ENCODE peak calls at places on chromosomes 11 and 22, in six cellular contexts. G is astrocyte of the cerebellum, K is cardiac muscle cell, S is heart right ventricle, Y is uterus, N is skeletal muscle cell. E is an unnamed sample.

GRCh38 chr11:28417601-28418323 is 309.6 kb downstream of the METTL15 start:
- DNase-seq in K (no peak), N (no peak), Y (no peak), G (no peak), S (no peak), E (no peak)

GRCh38 chr11:20676658-20677057 is 7.3 kb downstream of the NELL1 start:
- DNase-seq in G (no peak), Y (no peak), S (no peak), K (no peak), N (no peak), E (no peak)

GRCh38 chr22:36899498-36899897 is 13.9 kb upstream of the CSF2RB start:
- DNase-seq in Y (no peak), G (no peak), N (no peak), S (no peak), K (no peak), E (no peak)

GRCh38 chr11:48193876-48194275 is 22.7 kb upstream of the OR4B1 start:
- DNase-seq in G (no peak), K (no peak), N (no peak), Y (no peak), S (no peak), E (no peak)

GRCh38 chr11:2305862-2306823 is 4.3 kb downstream of the TSPAN32 start:
- DNase-seq in N (peak), G (no peak), Y (peak), K (peak), S (peak), E (no peak)

GRCh38 chr22:30606455-30607299 is at the start of gene TCN2:
- DNase-seq in N (peak), G (peak), K (peak), Y (peak), S (peak), E (peak)

GRCh38 chr22:47029244-47030001 is 267.0 kb downstream of the TBC1D22A start:
- DNase-seq in Y (no peak), G (no peak), K (no peak), N (no peak), S (no peak), E (no peak)

GRCh38 chr22:19762315-19763140 is 1.9 kb downstream of the TBX1 start:
- DNase-seq in G (no peak), Y (no peak), K (no peak), N (no peak), S (no peak), E (no peak)

GRCh38 chr11:13338437-13339069 is 61.0 kb downstream of the BMAL1 start:
- DNase-seq in S (no peak), K (peak), Y (no peak), G (no peak), N (no peak), E (no peak)

GRCh38 chr22:37904572-37905533 is 1.2 kb upstream of the MICALL1 start:
- DNase-seq in K (peak), Y (peak), G (peak), N (peak), S (peak), E (peak)

GRCh38 chr11:46143049-46143806 is 22.0 kb upstream of the PHF21A start:
- DNase-seq in K (no peak), N (no peak), S (no peak), G (no peak), Y (no peak), E (no peak)

GRCh38 chr22:37196539-37197450 is 8.7 kb upstream of the C1QTNF6 start:
- DNase-seq in N (no peak), Y (peak), K (peak), S (peak), G (peak), E (no peak)

GRCh38 chr11:11578542-11578941 is 43.3 kb downstream of the GALNT18 start:
- DNase-seq in G (no peak), S (no peak), K (no peak), N (no peak), Y (no peak), E (no peak)

GRCh38 chr11:85718991-85719807 is 33.2 kb upstream of the CCDC89 start:
- DNase-seq in G (peak), K (peak), N (peak), Y (no peak), S (peak), E (no peak)

GRCh38 chr22:32957093-32957835 is 100.9 kb downstream of the SYN3 start:
- DNase-seq in Y (no peak), S (no peak), K (no peak), G (no peak), N (no peak), E (no peak)

GRCh38 chr22:38347944-38348750 is 30.9 kb upstream of the CSNK1E start:
- DNase-seq in S (no peak), G (no peak), Y (peak), N (no peak), K (no peak), E (no peak)

GRCh38 chr11:73312806-73313403 is 4.8 kb downstream of the ARHGEF17 start:
- DNase-seq in K (no peak), N (no peak), S (no peak), Y (no peak), G (no peak), E (no peak)

GRCh38 chr22:41690476-41690875 is 1.8 kb upstream of the SNU13 start:
- DNase-seq in Y (no peak), K (no peak), G (no peak), S (no peak), N (no peak), E (no peak)

GRCh38 chr22:37517826-37518450 is 1.3 kb downstream of the CARD10 start:
- DNase-seq in N (no peak), Y (no peak), K (no peak), G (no peak), S (no peak), E (no peak)

GRCh38 chr11:8661036-8661435 is 21.4 kb downstream of the TRIM66 start:
- DNase-seq in K (no peak), G (no peak), S (no peak), Y (peak), N (no peak), E (no peak)

GRCh38 chr11:110728883-110729282 is 16.6 kb upstream of the ARHGAP20 start:
- DNase-seq in Y (no peak), S (no peak), G (no peak), K (peak), N (no peak), E (no peak)

GRCh38 chr11:65112551-65113360 is 1.1 kb downstream of the TM7SF2 start:
- DNase-seq in Y (peak), N (no peak), K (no peak), G (no peak), S (peak), E (no peak)

GRCh38 chr11:1482581-1483444 is 3.8 kb downstream of the MOB2 start:
- DNase-seq in N (no peak), G (no peak), S (no peak), K (no peak), Y (peak), E (no peak)

DNA sequence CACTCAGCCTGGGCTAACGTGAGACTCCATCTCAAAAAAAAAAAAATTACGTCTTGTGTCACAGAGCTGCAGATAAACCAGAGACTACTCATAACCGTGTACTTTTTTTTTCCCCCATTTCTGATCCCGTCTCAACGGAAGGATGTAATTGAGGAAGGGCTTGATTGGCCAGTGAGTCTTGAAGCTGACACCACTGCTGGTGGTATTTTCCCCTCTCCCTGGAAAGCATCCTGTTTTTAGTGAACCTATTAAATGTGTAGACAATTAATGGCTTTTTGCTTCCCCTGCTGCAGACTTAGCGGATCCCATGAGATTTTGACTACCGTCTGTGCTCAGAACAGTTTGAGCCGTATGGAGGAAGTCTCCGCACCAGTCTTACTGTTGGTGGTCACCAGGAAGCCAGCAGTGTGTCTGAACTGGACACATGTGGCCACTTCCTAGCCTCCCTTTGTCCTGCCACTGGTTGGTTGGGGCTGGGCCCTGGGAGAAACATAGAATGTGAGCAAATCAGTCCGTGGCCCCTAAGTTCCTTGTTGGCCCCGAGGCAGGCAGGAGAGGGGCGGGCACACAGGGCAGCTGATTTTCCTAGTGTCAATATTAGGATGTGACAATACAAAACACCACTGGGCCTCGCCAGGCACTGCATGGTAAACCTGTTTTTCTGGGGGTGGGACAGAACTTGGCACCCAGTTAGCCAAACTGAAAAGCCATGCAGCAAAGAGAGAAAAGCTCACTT is 3.1 kb downstream of the BIK start:
- DNase-seq in Y (no peak), K (no peak), N (no peak), G (no peak), S (no peak), E (no peak)
- H3K4me3 ChIP-seq in Y (no peak), K (no peak), N (no peak), G (no peak), S (no peak), E (no peak)

GRCh38 chr11:10309163-10310093 is 4.6 kb downstream of the ADM start:
- DNase-seq in K (peak), S (peak), G (peak), N (no peak), Y (peak), E (no peak)

GRCh38 chr11:10307022-10307410 is 2.1 kb downstream of the ADM start:
- DNase-seq in S (no peak), Y (no peak), N (no peak), G (no peak), K (no peak), E (no peak)

GRCh38 chr11:10308208-10308954 is 3.5 kb downstream of the ADM start:
- DNase-seq in Y (no peak), K (peak), S (no peak), N (no peak), G (no peak), E (no peak)

GRCh38 chr11:10305964-10306918 is 1.4 kb downstream of the ADM start:
- DNase-seq in Y (peak), K (peak), G (no peak), S (peak), N (no peak), E (no peak)

DNA sequence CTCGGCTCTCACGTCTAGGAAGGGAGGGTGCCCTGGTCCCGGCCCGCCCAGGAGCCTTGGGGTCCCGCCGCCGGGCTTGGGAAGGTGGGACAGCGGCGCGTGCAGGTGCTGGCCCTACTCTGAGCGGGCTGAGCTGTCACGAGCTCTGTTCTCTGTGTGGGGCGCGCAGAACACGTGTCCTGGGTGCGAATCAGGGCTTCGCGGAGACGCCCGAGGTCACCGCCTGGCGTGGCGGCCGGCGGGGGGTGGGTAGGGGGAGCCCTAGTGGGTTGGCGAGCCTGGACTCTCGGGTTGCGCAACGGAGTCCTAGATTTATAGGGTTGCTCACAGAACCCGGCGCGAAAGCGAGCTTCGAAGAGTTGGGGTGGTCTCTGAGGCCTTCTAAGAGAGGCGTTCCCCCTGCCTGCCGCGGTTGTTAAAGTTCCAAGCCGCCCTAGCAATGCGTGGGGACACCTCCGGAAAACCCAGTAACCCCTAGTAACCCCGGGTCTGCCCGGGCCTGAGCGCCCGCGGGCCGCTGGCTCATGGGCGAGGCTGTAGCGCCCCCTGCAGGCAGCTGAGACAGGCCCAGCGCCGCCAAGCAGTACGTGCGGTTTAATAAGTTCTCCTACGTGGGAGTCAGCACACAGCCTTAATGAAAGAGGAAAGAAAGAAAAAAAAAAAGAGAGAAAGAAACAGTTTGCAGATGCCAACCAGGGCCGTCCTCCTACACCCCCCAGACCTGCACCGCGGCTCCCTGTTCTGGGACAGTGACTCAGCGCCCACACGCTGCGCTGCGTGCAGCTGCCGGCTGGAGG is 2.7 kb downstream of the ADM start:
- DNase-seq in N (peak), Y (peak), K (peak), G (peak), S (peak), E (peak)
- H3K4me3 ChIP-seq in N (peak), Y (peak), K (peak), G (peak), S (peak), E (peak)

DNA sequence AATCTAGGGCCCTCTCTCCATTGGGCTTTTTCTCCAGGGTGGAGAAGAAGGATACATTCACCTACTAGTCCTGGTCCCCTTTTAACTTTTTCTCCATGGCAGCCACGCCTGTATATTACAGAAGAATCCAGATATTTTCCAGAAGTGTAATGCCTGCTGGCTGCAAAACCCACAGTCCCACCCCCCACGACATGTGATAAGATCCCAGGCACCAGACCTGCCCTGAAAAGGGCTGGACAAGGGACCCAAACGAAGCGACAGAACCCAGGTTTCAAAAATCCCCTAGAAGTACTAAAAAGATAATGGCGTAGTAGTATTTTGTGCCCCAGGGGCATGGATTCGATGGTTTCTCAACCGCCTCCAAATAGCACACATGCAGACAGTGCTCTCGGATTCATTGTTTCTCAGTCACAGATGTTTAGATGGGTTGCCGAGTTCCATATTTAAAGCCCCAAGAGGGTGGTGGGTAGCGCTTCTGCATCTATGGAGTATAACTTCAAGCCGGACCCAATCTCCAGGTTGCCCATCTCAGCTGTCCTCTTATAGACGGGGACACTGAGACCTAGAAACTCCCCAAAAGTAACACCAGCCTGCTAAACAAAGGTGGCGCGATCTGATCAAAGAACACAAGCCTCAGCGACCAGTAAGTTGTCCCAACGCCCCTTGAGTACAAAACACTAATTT is 2.6 kb downstream of the WT1 start:
- DNase-seq in S (no peak), K (peak), Y (no peak), N (no peak), G (no peak), E (no peak)
- H3K4me3 ChIP-seq in S (peak), K (no peak), Y (peak), N (no peak), G (no peak), E (peak)

GRCh38 chr11:69450064-69450856 is 31.2 kb upstream of the LINC01488 start:
- DNase-seq in N (no peak), G (no peak), K (no peak), Y (no peak), S (peak), E (no peak)

GRCh38 chr11:69450857-69451220 is 30.6 kb upstream of the LINC01488 start:
- DNase-seq in N (no peak), K (no peak), G (no peak), S (no peak), Y (no peak), E (no peak)

GRCh38 chr11:69447786-69448185 is 33.7 kb upstream of the LINC01488 start:
- DNase-seq in G (no peak), K (no peak), S (no peak), Y (no peak), N (no peak), E (no peak)

GRCh38 chr11:69448471-69449284 is 32.8 kb upstream of the LINC01488 start:
- DNase-seq in S (no peak), K (no peak), Y (no peak), G (no peak), N (no peak), E (no peak)

DNA sequence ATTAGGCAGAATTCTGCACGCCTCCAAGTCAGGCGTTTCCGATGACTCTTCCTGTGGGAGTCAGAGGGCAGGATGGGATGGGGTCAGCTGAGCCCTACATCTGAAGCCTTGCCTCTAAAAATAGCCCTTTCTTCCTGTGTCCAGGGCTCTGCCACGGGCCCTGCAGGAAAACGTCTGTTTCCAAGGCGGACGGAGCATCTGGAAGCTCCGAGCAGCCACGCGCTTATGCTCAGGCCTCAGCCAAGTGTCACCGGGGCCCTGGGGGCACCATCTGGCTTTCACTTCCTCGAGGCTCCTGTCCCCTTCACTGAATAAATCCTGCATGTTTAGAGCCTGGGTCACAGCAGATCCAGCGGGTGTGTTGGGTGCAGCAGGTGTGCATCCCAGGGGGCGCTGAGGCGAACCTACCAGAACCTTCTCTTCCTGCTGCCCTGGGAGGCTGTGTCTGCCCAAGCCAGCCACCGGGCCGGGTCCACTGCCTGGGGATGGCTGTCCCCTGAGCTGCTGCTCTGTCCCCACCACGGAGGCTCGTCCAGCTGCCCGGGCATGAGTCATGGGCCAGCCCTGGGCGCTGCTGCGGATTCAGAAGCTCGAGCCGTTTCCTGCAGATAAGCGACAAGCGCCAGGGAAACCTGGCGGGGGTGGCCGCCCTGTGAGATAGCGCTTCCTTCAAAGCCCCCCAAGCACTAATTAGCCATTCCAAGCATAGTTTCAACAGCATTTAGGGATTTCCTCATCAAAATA is 32.0 kb upstream of the LINC01488 start:
- DNase-seq in N (no peak), K (peak), S (peak), G (no peak), Y (peak), E (peak)
- H3K4me3 ChIP-seq in N (no peak), K (no peak), S (no peak), G (no peak), Y (no peak), E (peak)

GRCh38 chr11:128940603-128941002 is 2.1 kb downstream of the TP53AIP1 start:
- DNase-seq in S (no peak), G (no peak), K (no peak), N (no peak), Y (no peak), E (no peak)
- H3K4me3 ChIP-seq in S (no peak), G (no peak), K (no peak), N (no peak), Y (no peak), E (no peak)

GRCh38 chr11:128476729-128477128 is 110.6 kb downstream of the ETS1 start:
- DNase-seq in Y (no peak), G (no peak), N (no peak), S (no peak), K (peak), E (no peak)

GRCh38 chr11:128473631-128474030 is 113.7 kb downstream of the ETS1 start:
- DNase-seq in K (no peak), G (no peak), Y (no peak), N (no peak), S (no peak), E (no peak)

GRCh38 chr11:128472128-128473110 is 114.9 kb downstream of the ETS1 start:
- DNase-seq in Y (no peak), G (no peak), K (peak), N (no peak), S (no peak), E (no peak)

GRCh38 chr11:128476031-128476430 is 111.3 kb downstream of the ETS1 start:
- DNase-seq in K (no peak), S (no peak), N (no peak), Y (no peak), G (no peak), E (no peak)

GRCh38 chr11:128474036-128474874 is 113.1 kb downstream of the ETS1 start:
- DNase-seq in G (no peak), N (no peak), K (no peak), S (no peak), Y (no peak), E (no peak)
- H3K4me3 ChIP-seq in G (no peak), N (no peak), K (no peak), S (no peak), Y (no peak), E (no peak)

DNA sequence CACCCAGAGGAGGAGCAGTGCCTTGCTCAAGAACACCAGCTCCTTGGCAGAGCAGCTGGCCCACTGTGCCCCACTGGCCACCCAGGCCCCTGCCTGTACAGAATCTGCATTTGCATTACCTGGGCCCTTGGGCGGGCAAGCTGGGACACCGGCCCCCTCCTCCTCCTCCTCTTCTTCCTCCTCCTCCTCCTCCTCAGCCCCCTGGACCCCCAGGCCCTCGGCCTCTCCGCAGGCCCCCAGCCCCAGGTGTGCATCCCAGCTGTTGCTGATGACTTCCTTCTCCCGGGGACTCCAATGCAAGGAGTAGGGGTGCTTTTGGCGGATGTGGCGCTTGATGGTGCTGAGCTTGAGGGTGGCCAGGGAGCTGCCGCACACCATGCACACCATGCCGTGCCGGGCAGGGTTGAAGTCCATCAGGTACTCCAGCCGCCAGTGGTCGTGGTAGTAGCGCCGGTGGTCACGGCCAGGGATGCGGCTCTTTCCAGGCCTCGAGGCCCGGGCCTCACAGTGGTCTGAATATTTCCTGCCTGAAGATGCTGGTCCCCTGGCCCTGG is 2.8 kb downstream of the ZFTA start:
- DNase-seq in S (peak), G (no peak), K (no peak), Y (peak), N (no peak), E (no peak)
- H3K4me3 ChIP-seq in S (no peak), G (peak), K (no peak), Y (no peak), N (no peak), E (no peak)